ENCODE peak calls at places on chromosome 21, in six cellular contexts. One of them, this sample, is unnamed.

GRCh38 chr21:39336457-39337008 is 12.4 kb downstream of the HMGN1 start:
- DNase-seq in cardiac muscle cell: no peak
- DNase-seq in cardiac fibroblast: no peak
- DNase-seq in fibroblast of the aortic adventitia: no peak
- DNase-seq in AG10803: no peak
- DNase-seq in BE2C: no peak
- DNase-seq in this sample: no peak

GRCh38 chr21:39094847-39095525 is 88.3 kb downstream of the PSMG1 start:
- DNase-seq in cardiac muscle cell: no peak
- DNase-seq in cardiac fibroblast: peak; percentile 80
- DNase-seq in fibroblast of the aortic adventitia: peak; percentile 73
- DNase-seq in AG10803: peak; percentile 29
- DNase-seq in BE2C: no peak
- DNase-seq in this sample: no peak

GRCh38 chr21:15706686-15707085 is 23.1 kb upstream of the USP25 start:
- DNase-seq in cardiac muscle cell: no peak
- DNase-seq in cardiac fibroblast: peak; percentile 98
- DNase-seq in fibroblast of the aortic adventitia: peak; percentile 100
- DNase-seq in AG10803: peak; percentile 97
- DNase-seq in BE2C: no peak
- DNase-seq in this sample: no peak

GRCh38 chr21:32347887-32348450 is 44.8 kb downstream of the URB1 start:
- DNase-seq in cardiac muscle cell: no peak
- DNase-seq in cardiac fibroblast: no peak
- DNase-seq in fibroblast of the aortic adventitia: no peak
- DNase-seq in AG10803: no peak
- DNase-seq in BE2C: no peak
- DNase-seq in this sample: no peak

GRCh38 chr21:15850645-15851044 is 120.9 kb downstream of the USP25 start:
- DNase-seq in cardiac muscle cell: no peak
- DNase-seq in cardiac fibroblast: peak; percentile 65
- DNase-seq in fibroblast of the aortic adventitia: peak; percentile 69
- DNase-seq in AG10803: peak; percentile 50
- DNase-seq in BE2C: no peak
- DNase-seq in this sample: no peak

GRCh38 chr21:32381571-32381970 is 11.2 kb downstream of the URB1 start:
- DNase-seq in cardiac muscle cell: no peak
- DNase-seq in cardiac fibroblast: no peak
- DNase-seq in fibroblast of the aortic adventitia: peak; percentile 18
- DNase-seq in AG10803: no peak
- DNase-seq in BE2C: no peak
- DNase-seq in this sample: no peak

GRCh38 chr21:36629061-36629460 is 69.9 kb upstream of the SIM2 start:
- DNase-seq in cardiac muscle cell: no peak
- DNase-seq in cardiac fibroblast: no peak
- DNase-seq in fibroblast of the aortic adventitia: no peak
- DNase-seq in AG10803: peak; percentile 32
- DNase-seq in BE2C: no peak
- DNase-seq in this sample: no peak

GRCh38 chr21:32285476-32285875 is 6.6 kb upstream of the MIS18A start:
- DNase-seq in cardiac muscle cell: no peak
- DNase-seq in cardiac fibroblast: no peak
- DNase-seq in fibroblast of the aortic adventitia: no peak
- DNase-seq in AG10803: no peak
- DNase-seq in BE2C: no peak
- DNase-seq in this sample: no peak

GRCh38 chr21:36513430-36513829 is 33.5 kb upstream of the CLDN14 start:
- DNase-seq in cardiac muscle cell: no peak
- DNase-seq in cardiac fibroblast: no peak
- DNase-seq in fibroblast of the aortic adventitia: no peak
- DNase-seq in AG10803: no peak
- DNase-seq in BE2C: no peak
- DNase-seq in this sample: no peak

GRCh38 chr21:37455504-37455911 is 88.9 kb downstream of the DYRK1A start:
- DNase-seq in cardiac muscle cell: no peak
- DNase-seq in cardiac fibroblast: peak; percentile 36
- DNase-seq in fibroblast of the aortic adventitia: peak; percentile 20
- DNase-seq in AG10803: no peak
- DNase-seq in BE2C: peak; percentile 34
- DNase-seq in this sample: no peak

GRCh38 chr21:23026878-23027277 is 2028.7 kb downstream of the NCAM2 start:
- DNase-seq in cardiac muscle cell: no peak
- DNase-seq in cardiac fibroblast: no peak
- DNase-seq in fibroblast of the aortic adventitia: no peak
- DNase-seq in AG10803: no peak
- DNase-seq in BE2C: no peak
- DNase-seq in this sample: no peak

GRCh38 chr21:37461494-37461893 is 94.9 kb downstream of the DYRK1A start:
- DNase-seq in cardiac muscle cell: no peak
- DNase-seq in cardiac fibroblast: peak; percentile 32
- DNase-seq in fibroblast of the aortic adventitia: peak; percentile 33
- DNase-seq in AG10803: peak; percentile 58
- DNase-seq in BE2C: no peak
- DNase-seq in this sample: peak; percentile 32

GRCh38 chr21:30646904-30647303 is 4.2 kb downstream of the KRTAP20-3 start:
- DNase-seq in cardiac muscle cell: no peak
- DNase-seq in cardiac fibroblast: no peak
- DNase-seq in fibroblast of the aortic adventitia: no peak
- DNase-seq in AG10803: no peak
- DNase-seq in BE2C: no peak
- DNase-seq in this sample: no peak

GRCh38 chr21:14863745-14864210 is 201.0 kb downstream of the NRIP1 start:
- DNase-seq in cardiac muscle cell: no peak
- DNase-seq in cardiac fibroblast: peak; percentile 62
- DNase-seq in fibroblast of the aortic adventitia: peak; percentile 16
- DNase-seq in AG10803: no peak
- DNase-seq in BE2C: no peak
- DNase-seq in this sample: no peak

GRCh38 chr21:36718951-36719501 is 20.1 kb downstream of the SIM2 start:
- DNase-seq in cardiac muscle cell: no peak
- DNase-seq in cardiac fibroblast: no peak
- DNase-seq in fibroblast of the aortic adventitia: no peak
- DNase-seq in AG10803: peak; percentile 33
- DNase-seq in BE2C: no peak
- DNase-seq in this sample: no peak

GRCh38 chr21:17585875-17586450 is 26.7 kb downstream of the BTG3 start:
- DNase-seq in cardiac muscle cell: peak; percentile 53
- DNase-seq in cardiac fibroblast: peak; percentile 73
- DNase-seq in fibroblast of the aortic adventitia: peak; percentile 80
- DNase-seq in AG10803: peak; percentile 59
- DNase-seq in BE2C: peak; percentile 27
- DNase-seq in this sample: peak; percentile 23

GRCh38 chr21:32143222-32143939 is 135.5 kb downstream of the MIS18A start:
- DNase-seq in cardiac muscle cell: no peak
- DNase-seq in cardiac fibroblast: no peak
- DNase-seq in fibroblast of the aortic adventitia: peak; percentile 59
- DNase-seq in AG10803: peak; percentile 88
- DNase-seq in BE2C: no peak
- DNase-seq in this sample: no peak

GRCh38 chr21:26717146-26717739 is 128.0 kb downstream of the ADAMTS1 start:
- DNase-seq in cardiac muscle cell: peak; percentile 20
- DNase-seq in cardiac fibroblast: peak; percentile 54
- DNase-seq in fibroblast of the aortic adventitia: peak; percentile 53
- DNase-seq in AG10803: peak; percentile 35
- DNase-seq in BE2C: no peak
- DNase-seq in this sample: peak; percentile 15
- TF ChIP-seq CTCF in cardiac muscle cell: peak; percentile 52
- TF ChIP-seq CTCF in cardiac fibroblast: peak; percentile 43
- TF ChIP-seq CTCF in fibroblast of the aortic adventitia: peak; percentile 46
- TF ChIP-seq CTCF in AG10803: peak; percentile 63
- TF ChIP-seq CTCF in BE2C: peak; percentile 51
- TF ChIP-seq CTCF in this sample: no peak

GRCh38 chr21:29168874-29169273 is 38.4 kb downstream of the MAP3K7CL start:
- DNase-seq in cardiac muscle cell: no peak
- DNase-seq in cardiac fibroblast: no peak
- DNase-seq in fibroblast of the aortic adventitia: no peak
- DNase-seq in AG10803: no peak
- DNase-seq in BE2C: no peak
- DNase-seq in this sample: no peak

GRCh38 chr21:29166853-29167252 is 36.4 kb downstream of the MAP3K7CL start:
- DNase-seq in cardiac muscle cell: no peak
- DNase-seq in cardiac fibroblast: no peak
- DNase-seq in fibroblast of the aortic adventitia: peak; percentile 50
- DNase-seq in AG10803: no peak
- DNase-seq in BE2C: no peak
- DNase-seq in this sample: no peak

GRCh38 chr21:29163381-29164115 is 33.1 kb downstream of the MAP3K7CL start:
- DNase-seq in cardiac muscle cell: no peak
- DNase-seq in cardiac fibroblast: peak; percentile 69
- DNase-seq in fibroblast of the aortic adventitia: peak; percentile 90
- DNase-seq in AG10803: peak; percentile 13
- DNase-seq in BE2C: no peak
- DNase-seq in this sample: no peak

GRCh38 chr21:29166333-29166732 is 35.9 kb downstream of the MAP3K7CL start:
- DNase-seq in cardiac muscle cell: no peak
- DNase-seq in cardiac fibroblast: no peak
- DNase-seq in fibroblast of the aortic adventitia: no peak
- DNase-seq in AG10803: no peak
- DNase-seq in BE2C: no peak
- DNase-seq in this sample: no peak

DNA sequence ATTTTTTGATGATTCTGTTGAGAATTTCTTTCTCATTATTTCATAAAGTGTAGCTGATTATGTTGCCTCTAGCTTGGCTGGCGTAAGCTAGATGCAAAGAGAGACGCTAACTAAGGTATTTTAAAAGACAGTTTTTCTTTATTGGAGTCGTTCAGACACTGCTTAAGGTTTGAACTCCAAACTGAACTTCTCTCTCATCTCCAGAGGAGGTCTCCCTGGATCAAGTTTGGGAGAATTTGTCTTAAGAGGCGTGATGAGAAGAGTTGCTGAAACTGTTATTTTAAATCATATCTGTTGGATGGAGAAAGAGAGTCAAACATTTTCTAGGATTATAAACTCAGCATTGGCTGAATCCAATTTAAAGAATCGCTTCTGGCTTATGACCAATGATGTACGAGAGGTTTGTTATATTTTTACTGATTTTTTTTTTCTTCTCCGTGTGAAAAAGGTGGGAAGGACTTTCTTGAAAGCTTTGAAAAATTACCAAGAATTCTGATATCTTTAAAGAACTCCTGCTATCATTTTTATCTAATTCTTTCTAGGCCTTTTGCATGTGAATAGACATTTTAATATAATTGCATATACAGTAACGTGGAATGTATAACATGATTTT is 34.0 kb downstream of the MAP3K7CL start:
- DNase-seq in cardiac muscle cell: peak; percentile 52
- DNase-seq in cardiac fibroblast: peak; percentile 95
- DNase-seq in fibroblast of the aortic adventitia: peak; percentile 93
- DNase-seq in AG10803: peak; percentile 81
- DNase-seq in BE2C: no peak
- DNase-seq in this sample: peak; percentile 39
- TF ChIP-seq CTCF in cardiac muscle cell: peak; percentile 79
- TF ChIP-seq CTCF in cardiac fibroblast: peak; percentile 73
- TF ChIP-seq CTCF in fibroblast of the aortic adventitia: peak; percentile 86
- TF ChIP-seq CTCF in AG10803: peak; percentile 98
- TF ChIP-seq CTCF in BE2C: peak; percentile 65
- TF ChIP-seq CTCF in this sample: peak; percentile 34

DNA sequence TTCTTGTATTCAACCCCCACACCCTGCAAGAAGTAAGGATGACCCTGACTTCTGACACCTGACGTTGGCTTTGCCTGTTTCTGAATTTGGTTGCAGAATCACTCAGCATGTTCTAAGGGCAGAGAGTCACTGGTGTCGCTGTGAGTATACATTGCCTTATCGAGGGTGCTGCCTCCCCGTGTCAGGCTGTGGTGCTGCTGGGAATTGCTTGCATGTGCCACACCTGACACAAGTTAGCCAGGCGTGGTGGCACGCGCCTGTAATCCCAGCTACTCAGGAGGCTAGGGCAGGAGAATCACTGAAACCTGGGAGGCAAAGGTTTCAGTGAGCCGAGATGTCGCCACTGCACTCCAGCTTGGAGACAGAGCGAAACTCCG is 45.9 kb downstream of the WDR4 start:
- DNase-seq in cardiac muscle cell: peak; percentile 32
- DNase-seq in cardiac fibroblast: no peak
- DNase-seq in fibroblast of the aortic adventitia: no peak
- DNase-seq in AG10803: no peak
- DNase-seq in BE2C: peak; percentile 56
- DNase-seq in this sample: peak; percentile 68
- TF ChIP-seq CTCF in cardiac muscle cell: no peak
- TF ChIP-seq CTCF in cardiac fibroblast: no peak
- TF ChIP-seq CTCF in fibroblast of the aortic adventitia: peak; percentile 8
- TF ChIP-seq CTCF in AG10803: no peak
- TF ChIP-seq CTCF in BE2C: peak; percentile 58
- TF ChIP-seq CTCF in this sample: peak; percentile 28

GRCh38 chr21:45549670-45550463 is 7.6 kb upstream of the SLC19A1 start:
- DNase-seq in cardiac muscle cell: no peak
- DNase-seq in cardiac fibroblast: no peak
- DNase-seq in fibroblast of the aortic adventitia: no peak
- DNase-seq in AG10803: no peak
- DNase-seq in BE2C: no peak
- DNase-seq in this sample: peak; percentile 72
- TF ChIP-seq CTCF in cardiac muscle cell: no peak
- TF ChIP-seq CTCF in cardiac fibroblast: no peak
- TF ChIP-seq CTCF in fibroblast of the aortic adventitia: no peak
- TF ChIP-seq CTCF in AG10803: no peak
- TF ChIP-seq CTCF in BE2C: no peak
- TF ChIP-seq CTCF in this sample: no peak

GRCh38 chr21:42009018-42009830 is 936 bp downstream of the ZBTB21 start:
- DNase-seq in cardiac muscle cell: peak; percentile 62
- DNase-seq in cardiac fibroblast: peak; percentile 68
- DNase-seq in fibroblast of the aortic adventitia: peak; percentile 63
- DNase-seq in AG10803: peak; percentile 81
- DNase-seq in BE2C: peak; percentile 62
- DNase-seq in this sample: peak; percentile 50
- TF ChIP-seq CTCF in cardiac muscle cell: no peak
- TF ChIP-seq CTCF in cardiac fibroblast: peak; percentile 7
- TF ChIP-seq CTCF in fibroblast of the aortic adventitia: peak; percentile 33
- TF ChIP-seq CTCF in AG10803: peak; percentile 5
- TF ChIP-seq CTCF in BE2C: peak; percentile 12
- TF ChIP-seq CTCF in this sample: peak; percentile 19

DNA sequence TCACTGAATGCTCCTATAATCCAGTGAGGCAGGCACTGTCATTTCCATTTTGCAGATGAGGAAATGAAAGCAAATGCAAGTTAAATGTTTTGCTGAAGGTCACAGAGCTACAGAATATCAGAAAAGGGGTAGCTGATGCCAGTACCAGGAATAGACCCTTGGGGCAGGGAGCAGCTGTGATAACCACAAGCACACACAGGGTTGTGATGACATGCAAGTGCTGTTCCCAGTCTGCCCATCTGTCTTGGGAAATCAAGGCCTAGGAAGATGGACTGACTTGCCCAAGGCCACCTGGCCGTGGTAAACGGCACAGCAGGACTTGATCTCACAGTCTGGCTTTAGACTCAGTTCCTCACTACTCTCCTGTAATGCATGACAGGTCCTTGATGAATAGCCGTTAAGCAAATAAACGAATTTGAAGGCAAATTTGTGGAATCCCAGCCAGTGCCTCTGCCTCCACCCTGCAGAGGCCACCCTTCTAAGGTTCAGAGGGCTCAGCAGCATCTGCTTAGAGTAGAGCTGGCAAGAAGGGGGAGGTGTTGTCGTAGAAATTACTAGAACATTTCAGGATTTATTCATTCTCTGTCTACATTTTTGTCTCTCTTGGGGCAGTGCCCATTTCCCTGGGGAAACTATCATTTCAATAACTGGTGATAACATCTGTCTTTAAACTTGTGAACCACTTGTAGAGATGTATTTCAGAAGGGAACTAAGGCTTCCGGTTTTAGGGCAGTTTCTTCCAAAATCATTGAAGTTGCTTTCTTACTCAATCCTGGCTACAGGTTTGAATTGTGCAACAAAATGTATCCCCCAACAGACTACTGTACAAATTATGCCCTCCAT is 53.2 kb upstream of the MRPS6 start:
- DNase-seq in cardiac muscle cell: no peak
- DNase-seq in cardiac fibroblast: no peak
- DNase-seq in fibroblast of the aortic adventitia: peak; percentile 17
- DNase-seq in AG10803: peak; percentile 28
- DNase-seq in BE2C: no peak
- DNase-seq in this sample: peak; percentile 21
- TF ChIP-seq CTCF in cardiac muscle cell: no peak
- TF ChIP-seq CTCF in cardiac fibroblast: no peak
- TF ChIP-seq CTCF in fibroblast of the aortic adventitia: no peak
- TF ChIP-seq CTCF in AG10803: no peak
- TF ChIP-seq CTCF in BE2C: no peak
- TF ChIP-seq CTCF in this sample: no peak